ENCODE peak calls at places on chromosomes 5 and 9, in nine cellular contexts. X, N, R, S, L, M, T, Q and Z are unnamed samples.

GRCh38 chr5:77012601-77013000 is 17.6 kb upstream of the AGGF1 start:
- DNase-seq in X (no peak), N (no peak), R (no peak), S (no peak), L (no peak), M (no peak), T (peak), Q (no peak), Z (no peak)

GRCh38 chr5:150411245-150411979 is 1.3 kb downstream of the CD74 start:
- DNase-seq in X (no peak), N (no peak), R (peak), S (no peak), L (peak), M (no peak), T (peak), Q (no peak), Z (no peak)

GRCh38 chr9:137421838-137422667 is 909 bp downstream of the EXD3 start:
- DNase-seq in X (no peak), N (no peak), R (no peak), S (no peak), L (no peak), M (no peak), T (no peak), Q (no peak), Z (no peak)

GRCh38 chr5:102229685-102230084 is 66.4 kb downstream of the SLCO4C1 start:
- DNase-seq in X (no peak), N (no peak), R (no peak), S (peak), L (no peak), M (no peak), T (no peak), Q (no peak), Z (no peak)

GRCh38 chr9:97406620-97407177 is 5.2 kb upstream of the TDRD7 start:
- DNase-seq in X (no peak), N (no peak), R (no peak), S (no peak), L (no peak), M (no peak), T (no peak), Q (no peak), Z (no peak)

GRCh38 chr9:129210125-129210524 is 32.1 kb upstream of the IER5L start:
- DNase-seq in X (no peak), N (no peak), R (no peak), S (no peak), L (no peak), M (no peak), T (no peak), Q (no peak), Z (no peak)

GRCh38 chr9:81132318-81132717 is 557.0 kb downstream of the TLE1 start:
- DNase-seq in X (peak), N (no peak), R (no peak), S (peak), L (no peak), M (no peak), T (no peak), Q (no peak), Z (no peak)

GRCh38 chr5:96934291-96934694 is 1.6 kb upstream of the LNPEP start:
- DNase-seq in X (peak), N (no peak), R (no peak), S (peak), L (no peak), M (peak), T (no peak), Q (no peak), Z (no peak)